ENCODE peak calls at places on chromosome 4, in ten cellular contexts. C is neural progenitor cell; V is uterus; O is HT1080; I is aorta; K is left ventricle myocardium inferior; W is activated CD8-positive, alpha-beta memory T cell treated with anti-CD3 and anti-CD28 coated beads for 1 hour; J is T1000; Y is COR-L47; S is germinal center. P is an unnamed sample.
A peak's percentile ranks its signal among the peaks of the same experiment; 100 is the strongest.

GRCh38 chr4:152436384-152436783 is 99.5 kb downstream of the FBXW7 start:
- DNase-seq in C (no peak), V (no peak), O (no peak), I (no peak), K (no peak), W (no peak), J (no peak), Y (no peak), S (peak; percentile 10), P (peak; percentile 52)

GRCh38 chr4:141417387-141417786 is 196.7 kb downstream of the ZNF330 start:
- DNase-seq in C (no peak), V (no peak), O (peak; percentile 16), I (no peak), K (no peak), W (no peak), J (no peak), Y (no peak), S (no peak), P (no peak)

GRCh38 chr4:48022192-48022799 is 5.7 kb downstream of the NIPAL1 start:
- DNase-seq in C (no peak), V (no peak), O (no peak), I (no peak), K (no peak), W (no peak), J (no peak), Y (no peak), S (no peak), P (no peak)

GRCh38 chr4:177293208-177294018 is 16.3 kb upstream of the NEIL3 start:
- DNase-seq in C (no peak), V (no peak), O (no peak), I (no peak), K (no peak), W (no peak), J (no peak), Y (no peak), S (no peak), P (no peak)

GRCh38 chr4:111773858-111774257 is 371.4 kb upstream of the FAM241A start:
- DNase-seq in C (no peak), V (peak; percentile 50), O (no peak), I (no peak), K (no peak), W (no peak), J (no peak), Y (peak; percentile 68), S (no peak), P (no peak)

GRCh38 chr4:7323872-7324650 is 110.7 kb downstream of the PSAPL1 start:
- DNase-seq in C (peak; percentile 63), V (no peak), O (peak; percentile 73), I (peak; percentile 56), K (no peak), W (no peak), J (no peak), Y (peak; percentile 96), S (no peak), P (peak; percentile 31)

GRCh38 chr4:8675383-8675782 is 82.8 kb downstream of the CPZ start:
- DNase-seq in C (peak; percentile 91), V (no peak), O (peak; percentile 25), I (no peak), K (no peak), W (no peak), J (no peak), Y (no peak), S (no peak), P (peak; percentile 85)

GRCh38 chr4:85370400-85371032 is 104.4 kb upstream of the ARHGAP24 start:
- DNase-seq in C (peak; percentile 67), V (no peak), O (peak; percentile 34), I (no peak), K (no peak), W (no peak), J (peak; percentile 33), Y (peak; percentile 22), S (no peak), P (peak; percentile 79)

GRCh38 chr4:71732706-71733105 is 51.2 kb downstream of the GC start:
- DNase-seq in C (peak; percentile 58), V (no peak), O (no peak), I (no peak), K (no peak), W (no peak), J (no peak), Y (peak; percentile 30), S (no peak), P (peak; percentile 64)

GRCh38 chr4:6470502-6471302 is 1.7 kb downstream of the PPP2R2C start:
- DNase-seq in C (peak; percentile 66), V (peak; percentile 64), O (peak; percentile 70), I (peak; percentile 88), K (peak; percentile 70), W (no peak), J (no peak), Y (peak; percentile 32), S (no peak), P (peak; percentile 30)

GRCh38 chr4:54539500-54540029 is 118.2 kb upstream of the KIT start:
- DNase-seq in C (peak; percentile 91), V (no peak), O (no peak), I (peak; percentile 89), K (peak; percentile 59), W (no peak), J (no peak), Y (no peak), S (no peak), P (peak; percentile 84)

GRCh38 chr4:102008711-102009110 is 218.2 kb downstream of the BANK1 start:
- DNase-seq in C (no peak), V (no peak), O (no peak), I (no peak), K (no peak), W (no peak), J (no peak), Y (no peak), S (no peak), P (no peak)

GRCh38 chr4:56909083-56909981 is 1.6 kb downstream of the REST start:
- DNase-seq in C (peak; percentile 82), V (peak; percentile 43), O (peak; percentile 42), I (no peak), K (peak; percentile 51), W (no peak), J (peak; percentile 31), Y (no peak), S (peak; percentile 76), P (peak; percentile 75)

GRCh38 chr4:22129454-22130075 is 181.0 kb upstream of the KCNIP4 start:
- DNase-seq in C (peak; percentile 69), V (no peak), O (peak; percentile 51), I (no peak), K (no peak), W (no peak), J (no peak), Y (peak; percentile 5), S (no peak), P (peak; percentile 81)

GRCh38 chr4:107283587-107284559 is 247.8 kb upstream of the DKK2 start:
- DNase-seq in C (no peak), V (no peak), O (peak; percentile 94), I (no peak), K (no peak), W (no peak), J (peak; percentile 22), Y (no peak), S (no peak), P (peak; percentile 90)

GRCh38 chr4:8772499-8773123 is 99.0 kb downstream of the HMX1 start:
- DNase-seq in C (no peak), V (no peak), O (no peak), I (peak; percentile 34), K (peak; percentile 2), W (no peak), J (no peak), Y (no peak), S (no peak), P (no peak)

GRCh38 chr4:2436301-2436700 is 17.5 kb downstream of the CFAP99 start:
- DNase-seq in C (no peak), V (no peak), O (no peak), I (no peak), K (no peak), W (no peak), J (no peak), Y (no peak), S (no peak), P (no peak)

P was measured in mesendoderm.